ENCODE peak calls at places on chromosome 4, in nine cellular contexts. One of them, this sample, is unnamed.

GRCh38 chr4:138225477-138225876 is 16.7 kb downstream of the SLC7A11 start:
- DNase-seq in kidney: no peak
- DNase-seq in stromal cell of bone marrow: no peak
- DNase-seq in HT1080: peak
- DNase-seq in fibroblast of pulmonary artery: no peak
- DNase-seq in thoracic aorta: no peak
- DNase-seq in activated naive CD4-positive, alpha-beta T cell treated with anti-CD3 and anti-CD28 coated beads, Interleukin-2, amount 10 ng/mL, durations not matched to agents 7 days and 5 days: no peak
- DNase-seq in CD4-positive, alpha-beta T cell: no peak
- DNase-seq in ascending aorta: no peak
- DNase-seq in this sample: no peak

GRCh38 chr4:81084624-81085023 is 54.1 kb downstream of the BMP3 start:
- DNase-seq in kidney: no peak
- DNase-seq in stromal cell of bone marrow: peak
- DNase-seq in HT1080: no peak
- DNase-seq in fibroblast of pulmonary artery: peak
- DNase-seq in thoracic aorta: no peak
- DNase-seq in activated naive CD4-positive, alpha-beta T cell treated with anti-CD3 and anti-CD28 coated beads, Interleukin-2, amount 10 ng/mL, durations not matched to agents 7 days and 5 days: no peak
- DNase-seq in CD4-positive, alpha-beta T cell: no peak
- DNase-seq in ascending aorta: no peak
- DNase-seq in this sample: no peak

GRCh38 chr4:37892641-37893040 is 1.8 kb downstream of the TBC1D1 start:
- DNase-seq in kidney: no peak
- DNase-seq in stromal cell of bone marrow: no peak
- DNase-seq in HT1080: no peak
- DNase-seq in fibroblast of pulmonary artery: no peak
- DNase-seq in thoracic aorta: no peak
- DNase-seq in activated naive CD4-positive, alpha-beta T cell treated with anti-CD3 and anti-CD28 coated beads, Interleukin-2, amount 10 ng/mL, durations not matched to agents 7 days and 5 days: peak
- DNase-seq in CD4-positive, alpha-beta T cell: no peak
- DNase-seq in ascending aorta: no peak
- DNase-seq in this sample: no peak

GRCh38 chr4:5477613-5478012 is 230.7 kb downstream of the EVC2 start:
- DNase-seq in kidney: no peak
- DNase-seq in stromal cell of bone marrow: no peak
- DNase-seq in HT1080: no peak
- DNase-seq in fibroblast of pulmonary artery: no peak
- DNase-seq in thoracic aorta: no peak
- DNase-seq in activated naive CD4-positive, alpha-beta T cell treated with anti-CD3 and anti-CD28 coated beads, Interleukin-2, amount 10 ng/mL, durations not matched to agents 7 days and 5 days: no peak
- DNase-seq in CD4-positive, alpha-beta T cell: no peak
- DNase-seq in ascending aorta: no peak
- DNase-seq in this sample: no peak

GRCh38 chr4:52684896-52685295 is 25.8 kb upstream of the USP46 start:
- DNase-seq in kidney: no peak
- DNase-seq in stromal cell of bone marrow: no peak
- DNase-seq in HT1080: no peak
- DNase-seq in fibroblast of pulmonary artery: no peak
- DNase-seq in thoracic aorta: no peak
- DNase-seq in activated naive CD4-positive, alpha-beta T cell treated with anti-CD3 and anti-CD28 coated beads, Interleukin-2, amount 10 ng/mL, durations not matched to agents 7 days and 5 days: no peak
- DNase-seq in CD4-positive, alpha-beta T cell: no peak
- DNase-seq in ascending aorta: no peak
- DNase-seq in this sample: no peak

GRCh38 chr4:78047366-78047765 is 9.8 kb upstream of the FRAS1 start:
- DNase-seq in kidney: no peak
- DNase-seq in stromal cell of bone marrow: no peak
- DNase-seq in HT1080: no peak
- DNase-seq in fibroblast of pulmonary artery: no peak
- DNase-seq in thoracic aorta: no peak
- DNase-seq in activated naive CD4-positive, alpha-beta T cell treated with anti-CD3 and anti-CD28 coated beads, Interleukin-2, amount 10 ng/mL, durations not matched to agents 7 days and 5 days: no peak
- DNase-seq in CD4-positive, alpha-beta T cell: no peak
- DNase-seq in ascending aorta: no peak
- DNase-seq in this sample: no peak

GRCh38 chr4:137609693-137610450 is 77.6 kb upstream of the PCDH18 start:
- DNase-seq in kidney: no peak
- DNase-seq in stromal cell of bone marrow: no peak
- DNase-seq in HT1080: no peak
- DNase-seq in fibroblast of pulmonary artery: peak
- DNase-seq in thoracic aorta: no peak
- DNase-seq in activated naive CD4-positive, alpha-beta T cell treated with anti-CD3 and anti-CD28 coated beads, Interleukin-2, amount 10 ng/mL, durations not matched to agents 7 days and 5 days: no peak
- DNase-seq in CD4-positive, alpha-beta T cell: no peak
- DNase-seq in ascending aorta: no peak
- DNase-seq in this sample: no peak

GRCh38 chr4:164725066-164725465 is 28.9 kb upstream of the SMIM31 start:
- DNase-seq in kidney: no peak
- DNase-seq in stromal cell of bone marrow: no peak
- DNase-seq in HT1080: peak
- DNase-seq in fibroblast of pulmonary artery: no peak
- DNase-seq in thoracic aorta: no peak
- DNase-seq in activated naive CD4-positive, alpha-beta T cell treated with anti-CD3 and anti-CD28 coated beads, Interleukin-2, amount 10 ng/mL, durations not matched to agents 7 days and 5 days: no peak
- DNase-seq in CD4-positive, alpha-beta T cell: no peak
- DNase-seq in ascending aorta: no peak
- DNase-seq in this sample: no peak

GRCh38 chr4:109432676-109433075 is 939 bp upstream of the SEC24B start:
- DNase-seq in kidney: no peak
- DNase-seq in stromal cell of bone marrow: peak
- DNase-seq in HT1080: peak
- DNase-seq in fibroblast of pulmonary artery: peak
- DNase-seq in thoracic aorta: no peak
- DNase-seq in activated naive CD4-positive, alpha-beta T cell treated with anti-CD3 and anti-CD28 coated beads, Interleukin-2, amount 10 ng/mL, durations not matched to agents 7 days and 5 days: no peak
- DNase-seq in CD4-positive, alpha-beta T cell: no peak
- DNase-seq in ascending aorta: no peak
- DNase-seq in this sample: no peak

GRCh38 chr4:109440948-109441347 is 7.3 kb downstream of the SEC24B start:
- DNase-seq in kidney: no peak
- DNase-seq in stromal cell of bone marrow: peak
- DNase-seq in HT1080: no peak
- DNase-seq in fibroblast of pulmonary artery: peak
- DNase-seq in thoracic aorta: no peak
- DNase-seq in activated naive CD4-positive, alpha-beta T cell treated with anti-CD3 and anti-CD28 coated beads, Interleukin-2, amount 10 ng/mL, durations not matched to agents 7 days and 5 days: no peak
- DNase-seq in CD4-positive, alpha-beta T cell: no peak
- DNase-seq in ascending aorta: no peak
- DNase-seq in this sample: no peak

GRCh38 chr4:27616166-27616565 is 755.5 kb downstream of the STIM2 start:
- DNase-seq in kidney: no peak
- DNase-seq in stromal cell of bone marrow: no peak
- DNase-seq in HT1080: no peak
- DNase-seq in fibroblast of pulmonary artery: peak
- DNase-seq in thoracic aorta: no peak
- DNase-seq in activated naive CD4-positive, alpha-beta T cell treated with anti-CD3 and anti-CD28 coated beads, Interleukin-2, amount 10 ng/mL, durations not matched to agents 7 days and 5 days: no peak
- DNase-seq in CD4-positive, alpha-beta T cell: no peak
- DNase-seq in ascending aorta: no peak
- DNase-seq in this sample: no peak

GRCh38 chr4:129322947-129323346 is 227.0 kb downstream of the C4orf33 start:
- DNase-seq in kidney: no peak
- DNase-seq in stromal cell of bone marrow: no peak
- DNase-seq in HT1080: no peak
- DNase-seq in fibroblast of pulmonary artery: no peak
- DNase-seq in thoracic aorta: no peak
- DNase-seq in activated naive CD4-positive, alpha-beta T cell treated with anti-CD3 and anti-CD28 coated beads, Interleukin-2, amount 10 ng/mL, durations not matched to agents 7 days and 5 days: no peak
- DNase-seq in CD4-positive, alpha-beta T cell: no peak
- DNase-seq in ascending aorta: no peak
- DNase-seq in this sample: no peak

GRCh38 chr4:20284990-20285389 is 33.3 kb downstream of the SLIT2 start:
- DNase-seq in kidney: no peak
- DNase-seq in stromal cell of bone marrow: no peak
- DNase-seq in HT1080: peak
- DNase-seq in fibroblast of pulmonary artery: no peak
- DNase-seq in thoracic aorta: no peak
- DNase-seq in activated naive CD4-positive, alpha-beta T cell treated with anti-CD3 and anti-CD28 coated beads, Interleukin-2, amount 10 ng/mL, durations not matched to agents 7 days and 5 days: no peak
- DNase-seq in CD4-positive, alpha-beta T cell: no peak
- DNase-seq in ascending aorta: no peak
- DNase-seq in this sample: no peak

GRCh38 chr4:90586799-90587198 is 459.6 kb downstream of the CCSER1 start:
- DNase-seq in kidney: no peak
- DNase-seq in stromal cell of bone marrow: no peak
- DNase-seq in HT1080: no peak
- DNase-seq in fibroblast of pulmonary artery: no peak
- DNase-seq in thoracic aorta: no peak
- DNase-seq in activated naive CD4-positive, alpha-beta T cell treated with anti-CD3 and anti-CD28 coated beads, Interleukin-2, amount 10 ng/mL, durations not matched to agents 7 days and 5 days: no peak
- DNase-seq in CD4-positive, alpha-beta T cell: no peak
- DNase-seq in ascending aorta: no peak
- DNase-seq in this sample: no peak

GRCh38 chr4:72505314-72505744 is 63.7 kb downstream of the ADAMTS3 start:
- DNase-seq in kidney: peak
- DNase-seq in stromal cell of bone marrow: peak
- DNase-seq in HT1080: peak
- DNase-seq in fibroblast of pulmonary artery: peak
- DNase-seq in thoracic aorta: no peak
- DNase-seq in activated naive CD4-positive, alpha-beta T cell treated with anti-CD3 and anti-CD28 coated beads, Interleukin-2, amount 10 ng/mL, durations not matched to agents 7 days and 5 days: no peak
- DNase-seq in CD4-positive, alpha-beta T cell: no peak
- DNase-seq in ascending aorta: no peak
- DNase-seq in this sample: peak

GRCh38 chr4:3483471-3483921 is 20.4 kb downstream of the DOK7 start:
- DNase-seq in kidney: no peak
- DNase-seq in stromal cell of bone marrow: peak
- DNase-seq in HT1080: no peak
- DNase-seq in fibroblast of pulmonary artery: no peak
- DNase-seq in thoracic aorta: peak
- DNase-seq in activated naive CD4-positive, alpha-beta T cell treated with anti-CD3 and anti-CD28 coated beads, Interleukin-2, amount 10 ng/mL, durations not matched to agents 7 days and 5 days: no peak
- DNase-seq in CD4-positive, alpha-beta T cell: no peak
- DNase-seq in ascending aorta: peak
- DNase-seq in this sample: no peak

GRCh38 chr4:24747234-24747975 is 48.0 kb upstream of the SOD3 start:
- DNase-seq in kidney: no peak
- DNase-seq in stromal cell of bone marrow: no peak
- DNase-seq in HT1080: no peak
- DNase-seq in fibroblast of pulmonary artery: no peak
- DNase-seq in thoracic aorta: no peak
- DNase-seq in activated naive CD4-positive, alpha-beta T cell treated with anti-CD3 and anti-CD28 coated beads, Interleukin-2, amount 10 ng/mL, durations not matched to agents 7 days and 5 days: no peak
- DNase-seq in CD4-positive, alpha-beta T cell: no peak
- DNase-seq in ascending aorta: no peak
- DNase-seq in this sample: no peak

GRCh38 chr4:6272863-6273660 is 3.4 kb downstream of the WFS1 start:
- DNase-seq in kidney: peak
- DNase-seq in stromal cell of bone marrow: peak
- DNase-seq in HT1080: peak
- DNase-seq in fibroblast of pulmonary artery: peak
- DNase-seq in thoracic aorta: no peak
- DNase-seq in activated naive CD4-positive, alpha-beta T cell treated with anti-CD3 and anti-CD28 coated beads, Interleukin-2, amount 10 ng/mL, durations not matched to agents 7 days and 5 days: no peak
- DNase-seq in CD4-positive, alpha-beta T cell: no peak
- DNase-seq in ascending aorta: no peak
- DNase-seq in this sample: no peak

GRCh38 chr4:77582151-77582550 is 23.5 kb upstream of the CXCL13 start:
- DNase-seq in kidney: no peak
- DNase-seq in stromal cell of bone marrow: no peak
- DNase-seq in HT1080: peak
- DNase-seq in fibroblast of pulmonary artery: no peak
- DNase-seq in thoracic aorta: no peak
- DNase-seq in activated naive CD4-positive, alpha-beta T cell treated with anti-CD3 and anti-CD28 coated beads, Interleukin-2, amount 10 ng/mL, durations not matched to agents 7 days and 5 days: no peak
- DNase-seq in CD4-positive, alpha-beta T cell: no peak
- DNase-seq in ascending aorta: no peak
- DNase-seq in this sample: no peak

GRCh38 chr4:184433258-184433892 is 41.0 kb downstream of the IRF2 start:
- DNase-seq in kidney: no peak
- DNase-seq in stromal cell of bone marrow: no peak
- DNase-seq in HT1080: no peak
- DNase-seq in fibroblast of pulmonary artery: no peak
- DNase-seq in thoracic aorta: no peak
- DNase-seq in activated naive CD4-positive, alpha-beta T cell treated with anti-CD3 and anti-CD28 coated beads, Interleukin-2, amount 10 ng/mL, durations not matched to agents 7 days and 5 days: no peak
- DNase-seq in CD4-positive, alpha-beta T cell: no peak
- DNase-seq in ascending aorta: no peak
- DNase-seq in this sample: no peak

GRCh38 chr4:42702895-42703294 is 46.0 kb upstream of the ATP8A1 start:
- DNase-seq in kidney: no peak
- DNase-seq in stromal cell of bone marrow: no peak
- DNase-seq in HT1080: no peak
- DNase-seq in fibroblast of pulmonary artery: no peak
- DNase-seq in thoracic aorta: no peak
- DNase-seq in activated naive CD4-positive, alpha-beta T cell treated with anti-CD3 and anti-CD28 coated beads, Interleukin-2, amount 10 ng/mL, durations not matched to agents 7 days and 5 days: no peak
- DNase-seq in CD4-positive, alpha-beta T cell: no peak
- DNase-seq in ascending aorta: no peak
- DNase-seq in this sample: no peak

GRCh38 chr4:186203391-186203802 is 12.0 kb downstream of the CYP4V2 start:
- DNase-seq in kidney: no peak
- DNase-seq in stromal cell of bone marrow: no peak
- DNase-seq in HT1080: no peak
- DNase-seq in fibroblast of pulmonary artery: peak
- DNase-seq in thoracic aorta: no peak
- DNase-seq in activated naive CD4-positive, alpha-beta T cell treated with anti-CD3 and anti-CD28 coated beads, Interleukin-2, amount 10 ng/mL, durations not matched to agents 7 days and 5 days: peak
- DNase-seq in CD4-positive, alpha-beta T cell: no peak
- DNase-seq in ascending aorta: no peak
- DNase-seq in this sample: no peak

GRCh38 chr4:188417181-188417580 is 277.9 kb downstream of the TRIML1 start:
- DNase-seq in kidney: no peak
- DNase-seq in stromal cell of bone marrow: no peak
- DNase-seq in HT1080: peak
- DNase-seq in fibroblast of pulmonary artery: no peak
- DNase-seq in thoracic aorta: no peak
- DNase-seq in activated naive CD4-positive, alpha-beta T cell treated with anti-CD3 and anti-CD28 coated beads, Interleukin-2, amount 10 ng/mL, durations not matched to agents 7 days and 5 days: no peak
- DNase-seq in CD4-positive, alpha-beta T cell: no peak
- DNase-seq in ascending aorta: no peak
- DNase-seq in this sample: no peak

GRCh38 chr4:11098461-11098860 is 330.2 kb downstream of the HS3ST1 start:
- DNase-seq in kidney: no peak
- DNase-seq in stromal cell of bone marrow: no peak
- DNase-seq in HT1080: no peak
- DNase-seq in fibroblast of pulmonary artery: no peak
- DNase-seq in thoracic aorta: no peak
- DNase-seq in activated naive CD4-positive, alpha-beta T cell treated with anti-CD3 and anti-CD28 coated beads, Interleukin-2, amount 10 ng/mL, durations not matched to agents 7 days and 5 days: no peak
- DNase-seq in CD4-positive, alpha-beta T cell: no peak
- DNase-seq in ascending aorta: no peak
- DNase-seq in this sample: no peak

GRCh38 chr4:7753931-7754465 is 185.7 kb downstream of the AFAP1 start:
- DNase-seq in kidney: no peak
- DNase-seq in stromal cell of bone marrow: no peak
- DNase-seq in HT1080: no peak
- DNase-seq in fibroblast of pulmonary artery: no peak
- DNase-seq in thoracic aorta: no peak
- DNase-seq in activated naive CD4-positive, alpha-beta T cell treated with anti-CD3 and anti-CD28 coated beads, Interleukin-2, amount 10 ng/mL, durations not matched to agents 7 days and 5 days: no peak
- DNase-seq in CD4-positive, alpha-beta T cell: no peak
- DNase-seq in ascending aorta: no peak
- DNase-seq in this sample: no peak

GRCh38 chr4:184937745-184938144 is 80.5 kb upstream of the HELT start:
- DNase-seq in kidney: no peak
- DNase-seq in stromal cell of bone marrow: no peak
- DNase-seq in HT1080: no peak
- DNase-seq in fibroblast of pulmonary artery: no peak
- DNase-seq in thoracic aorta: no peak
- DNase-seq in activated naive CD4-positive, alpha-beta T cell treated with anti-CD3 and anti-CD28 coated beads, Interleukin-2, amount 10 ng/mL, durations not matched to agents 7 days and 5 days: no peak
- DNase-seq in CD4-positive, alpha-beta T cell: no peak
- DNase-seq in ascending aorta: no peak
- DNase-seq in this sample: no peak

GRCh38 chr4:185099024-185099682 is 43.9 kb upstream of the SLC25A4 start:
- DNase-seq in kidney: no peak
- DNase-seq in stromal cell of bone marrow: no peak
- DNase-seq in HT1080: no peak
- DNase-seq in fibroblast of pulmonary artery: peak
- DNase-seq in thoracic aorta: no peak
- DNase-seq in activated naive CD4-positive, alpha-beta T cell treated with anti-CD3 and anti-CD28 coated beads, Interleukin-2, amount 10 ng/mL, durations not matched to agents 7 days and 5 days: no peak
- DNase-seq in CD4-positive, alpha-beta T cell: no peak
- DNase-seq in ascending aorta: no peak
- DNase-seq in this sample: no peak

GRCh38 chr4:98222306-98222705 is 38.9 kb upstream of the RAP1GDS1 start:
- DNase-seq in kidney: no peak
- DNase-seq in stromal cell of bone marrow: no peak
- DNase-seq in HT1080: no peak
- DNase-seq in fibroblast of pulmonary artery: no peak
- DNase-seq in thoracic aorta: no peak
- DNase-seq in activated naive CD4-positive, alpha-beta T cell treated with anti-CD3 and anti-CD28 coated beads, Interleukin-2, amount 10 ng/mL, durations not matched to agents 7 days and 5 days: no peak
- DNase-seq in CD4-positive, alpha-beta T cell: no peak
- DNase-seq in ascending aorta: no peak
- DNase-seq in this sample: no peak

GRCh38 chr4:107966903-107967302 is 22.8 kb upstream of the HADH start:
- DNase-seq in kidney: no peak
- DNase-seq in stromal cell of bone marrow: no peak
- DNase-seq in HT1080: no peak
- DNase-seq in fibroblast of pulmonary artery: no peak
- DNase-seq in thoracic aorta: no peak
- DNase-seq in activated naive CD4-positive, alpha-beta T cell treated with anti-CD3 and anti-CD28 coated beads, Interleukin-2, amount 10 ng/mL, durations not matched to agents 7 days and 5 days: no peak
- DNase-seq in CD4-positive, alpha-beta T cell: no peak
- DNase-seq in ascending aorta: no peak
- DNase-seq in this sample: no peak

GRCh38 chr4:125389713-125390112 is 75.0 kb downstream of the FAT4 start:
- DNase-seq in kidney: no peak
- DNase-seq in stromal cell of bone marrow: peak
- DNase-seq in HT1080: peak
- DNase-seq in fibroblast of pulmonary artery: peak
- DNase-seq in thoracic aorta: no peak
- DNase-seq in activated naive CD4-positive, alpha-beta T cell treated with anti-CD3 and anti-CD28 coated beads, Interleukin-2, amount 10 ng/mL, durations not matched to agents 7 days and 5 days: no peak
- DNase-seq in CD4-positive, alpha-beta T cell: no peak
- DNase-seq in ascending aorta: no peak
- DNase-seq in this sample: no peak

GRCh38 chr4:156290811-156291210 is 337.1 kb upstream of the CTSO start:
- DNase-seq in kidney: no peak
- DNase-seq in stromal cell of bone marrow: no peak
- DNase-seq in HT1080: no peak
- DNase-seq in fibroblast of pulmonary artery: no peak
- DNase-seq in thoracic aorta: no peak
- DNase-seq in activated naive CD4-positive, alpha-beta T cell treated with anti-CD3 and anti-CD28 coated beads, Interleukin-2, amount 10 ng/mL, durations not matched to agents 7 days and 5 days: no peak
- DNase-seq in CD4-positive, alpha-beta T cell: no peak
- DNase-seq in ascending aorta: no peak
- DNase-seq in this sample: no peak